ENCODE peak calls at places on chromosomes 13 and 19, in six cellular contexts. C is foreskin fibroblast, F is osteoblast, I is breast epithelium, S is neural crest cell, W is HepG2. L is an unnamed sample.

GRCh38 chr13:110015253-110015652 is 228.9 kb upstream of the IRS2 start:
- DNase-seq in C (peak), F (no peak), I (peak), S (no peak), W (no peak), L (no peak)

GRCh38 chr13:41458187-41458938 is 1.0 kb downstream of the RGCC start:
- DNase-seq in C (peak), F (peak), I (no peak), S (peak), W (no peak), L (peak)

GRCh38 chr19:46195104-46195503 is 34.4 kb upstream of the IGFL1 start:
- DNase-seq in C (no peak), F (no peak), I (no peak), S (no peak), W (no peak), L (no peak)

GRCh38 chr19:50205681-50206138 is 2.3 kb downstream of the MYH14 start:
- DNase-seq in C (no peak), F (peak), I (peak), S (no peak), W (no peak), L (peak)

GRCh38 chr13:24053505-24054251 is 106.8 kb upstream of the SPATA13 start:
- DNase-seq in C (peak), F (peak), I (peak), S (peak), W (peak), L (peak)

GRCh38 chr19:41530761-41531301 is 45.1 kb upstream of the CEACAM21 start:
- DNase-seq in C (peak), F (no peak), I (peak), S (no peak), W (no peak), L (no peak)

GRCh38 chr19:46182476-46182875 is 34.4 kb downstream of the IGFL2 start:
- DNase-seq in C (no peak), F (no peak), I (no peak), S (no peak), W (no peak), L (no peak)

GRCh38 chr13:26255717-26256277 is 1.9 kb downstream of the CDK8 start:
- DNase-seq in C (peak), F (no peak), I (no peak), S (no peak), W (peak), L (no peak)

GRCh38 chr13:58960909-58961308 is 1202.8 kb downstream of the DIAPH3 start:
- DNase-seq in C (no peak), F (peak), I (no peak), S (no peak), W (peak), L (no peak)

GRCh38 chr13:28574617-28575142 is 79.8 kb upstream of the FLT1 start:
- DNase-seq in C (peak), F (peak), I (no peak), S (no peak), W (peak), L (peak)

GRCh38 chr13:108276060-108276459 is 6.5 kb downstream of the TNFSF13B start:
- DNase-seq in C (peak), F (no peak), I (no peak), S (no peak), W (no peak), L (no peak)

GRCh38 chr13:44874886-44875630 is 114.2 kb downstream of the NUFIP1 start:
- DNase-seq in C (peak), F (no peak), I (no peak), S (no peak), W (no peak), L (no peak)

GRCh38 chr13:73967397-73968165 is 166.6 kb downstream of the KLF12 start:
- DNase-seq in C (no peak), F (no peak), I (no peak), S (no peak), W (no peak), L (no peak)

GRCh38 chr13:47044842-47045241 is 148.0 kb upstream of the HTR2A start:
- DNase-seq in C (peak), F (no peak), I (no peak), S (no peak), W (no peak), L (no peak)

GRCh38 chr19:1250374-1251232 is 2.2 kb downstream of the MIDN start:
- DNase-seq in C (peak), F (peak), I (no peak), S (peak), W (peak), L (no peak)

GRCh38 chr13:112734696-112735547 is 45.1 kb downstream of the ATP11A start:
- DNase-seq in C (peak), F (peak), I (no peak), S (no peak), W (no peak), L (no peak)

GRCh38 chr19:53904909-53905308 is 4.2 kb upstream of the CACNG7 start:
- DNase-seq in C (no peak), F (peak), I (no peak), S (no peak), W (no peak), L (peak)

GRCh38 chr19:40539070-40539469 is 37.6 kb upstream of the SHKBP1 start:
- DNase-seq in C (no peak), F (peak), I (no peak), S (no peak), W (no peak), L (no peak)

GRCh38 chr13:110312669-110313031 is 5.6 kb downstream of the COL4A2 start:
- DNase-seq in C (peak), F (peak), I (peak), S (no peak), W (no peak), L (no peak)

GRCh38 chr13:108495686-108496363 is 133.6 kb upstream of the MYO16 start:
- DNase-seq in C (peak), F (no peak), I (no peak), S (peak), W (no peak), L (no peak)

GRCh38 chr19:51572415-51572814 is 1.3 kb downstream of the ZNF175 start:
- DNase-seq in C (no peak), F (no peak), I (no peak), S (no peak), W (no peak), L (no peak)

GRCh38 chr19:3547301-3547731 is 8.3 kb downstream of the TEKTIP1 start:
- DNase-seq in C (peak), F (peak), I (no peak), S (no peak), W (no peak), L (no peak)

GRCh38 chr13:77865588-77865987 is 53.0 kb downstream of the EDNRB start:
- DNase-seq in C (no peak), F (no peak), I (no peak), S (no peak), W (no peak), L (no peak)

GRCh38 chr13:106532111-106532929 is 3.1 kb downstream of the EFNB2 start:
- DNase-seq in C (peak), F (no peak), I (no peak), S (no peak), W (no peak), L (no peak)

GRCh38 chr19:8877854-8878705 is 45.9 kb downstream of the MBD3L1 start:
- DNase-seq in C (no peak), F (no peak), I (no peak), S (no peak), W (no peak), L (no peak)

GRCh38 chr13:109256866-109257760 is 529.3 kb downstream of the IRS2 start:
- DNase-seq in C (peak), F (peak), I (peak), S (no peak), W (peak), L (peak)

GRCh38 chr19:2123682-2124387 is 27.1 kb downstream of the IZUMO4 start:
- DNase-seq in C (peak), F (peak), I (no peak), S (peak), W (no peak), L (peak)

GRCh38 chr13:91355099-91355825 is 7.8 kb downstream of the MIR17HG start:
- DNase-seq in C (no peak), F (no peak), I (no peak), S (no peak), W (no peak), L (no peak)
- TF ChIP-seq CTCF in C (no peak), F (no peak), I (no peak), S (no peak), W (no peak), L (no peak)

GRCh38 chr19:18203863-18204393 is at the start of gene RAB3A:
- DNase-seq in C (peak), F (peak), I (peak), S (peak), W (peak), L (peak)

GRCh38 chr19:18205180-18205915 is 1.5 kb upstream of the RAB3A start:
- DNase-seq in C (peak), F (peak), I (peak), S (peak), W (no peak), L (peak)

GRCh38 chr19:18204394-18205179 is 745 bp upstream of the RAB3A start:
- DNase-seq in C (no peak), F (no peak), I (no peak), S (peak), W (no peak), L (peak)

GRCh38 chr19:18203408-18203862 is 407 bp downstream of the RAB3A start:
- DNase-seq in C (peak), F (no peak), I (peak), S (no peak), W (no peak), L (no peak)

DNA sequence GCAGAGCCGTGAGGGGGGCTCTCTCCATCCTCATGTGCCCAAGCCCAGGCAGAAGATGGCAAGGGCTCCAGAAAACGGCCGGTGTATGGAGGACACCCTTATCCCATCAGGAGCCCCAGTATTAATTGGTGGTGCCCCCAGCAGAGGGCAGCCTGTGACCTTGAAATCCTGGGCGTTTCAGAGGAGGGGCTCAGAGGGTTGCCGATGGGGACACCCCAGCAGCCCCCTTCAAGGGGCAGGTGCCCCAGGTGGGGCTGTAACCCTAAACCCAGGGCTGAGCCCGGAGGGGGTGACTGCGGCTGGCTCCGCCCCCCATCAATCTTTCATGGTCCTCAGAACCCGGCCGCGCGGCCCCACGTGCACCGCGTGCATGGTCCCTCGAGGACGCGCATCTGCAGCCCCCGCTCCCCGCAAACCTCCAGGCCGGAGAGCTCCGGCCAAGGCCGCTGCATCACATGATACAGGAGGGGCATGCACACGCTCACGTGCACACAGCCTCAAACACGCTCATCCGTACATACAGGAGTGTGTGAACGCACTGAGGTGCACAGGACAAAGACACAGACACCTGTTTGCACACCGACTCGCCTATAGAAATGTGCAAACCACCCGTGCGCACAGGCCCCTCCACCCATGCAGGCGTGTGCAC is 959 bp downstream of the RAB3A start:
- DNase-seq in C (peak), F (peak), I (no peak), S (no peak), W (no peak), L (no peak)
- TF ChIP-seq CTCF in C (peak), F (peak), I (no peak), S (peak), W (peak), L (no peak)

GRCh38 chr13:30805132-30805537 is 69.8 kb downstream of the ALOX5AP start:
- DNase-seq in C (no peak), F (no peak), I (no peak), S (no peak), W (peak), L (no peak)

GRCh38 chr13:30805603-30806011 is 70.3 kb downstream of the ALOX5AP start:
- DNase-seq in C (no peak), F (no peak), I (peak), S (peak), W (peak), L (peak)

GRCh38 chr13:30802953-30803478 is 67.7 kb downstream of the ALOX5AP start:
- DNase-seq in C (peak), F (peak), I (peak), S (peak), W (peak), L (peak)

GRCh38 chr13:30803791-30804190 is 68.4 kb downstream of the ALOX5AP start:
- DNase-seq in C (no peak), F (no peak), I (no peak), S (no peak), W (no peak), L (no peak)

DNA sequence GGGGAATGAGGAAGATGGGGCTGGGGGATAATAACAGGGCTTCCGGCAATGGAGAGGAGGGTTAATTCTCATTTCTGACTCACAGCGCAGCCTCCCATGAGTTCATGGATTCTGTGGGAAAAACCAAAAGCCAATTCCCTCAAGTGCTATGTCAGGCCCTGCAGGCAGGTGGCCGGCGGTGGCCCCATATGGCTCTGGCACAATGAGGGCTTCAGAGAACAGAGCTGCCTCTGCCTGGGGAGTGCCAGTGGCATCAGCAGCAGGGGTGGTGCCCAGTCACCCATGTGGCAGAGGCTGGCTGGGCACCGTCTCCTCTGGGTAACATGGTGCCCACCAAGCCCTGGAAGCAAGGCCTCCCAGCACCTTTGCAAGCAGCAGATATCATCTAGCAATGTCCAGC is 69.1 kb downstream of the ALOX5AP start:
- DNase-seq in C (no peak), F (no peak), I (no peak), S (no peak), W (no peak), L (no peak)
- TF ChIP-seq CTCF in C (peak), F (peak), I (no peak), S (no peak), W (peak), L (no peak)

DNA sequence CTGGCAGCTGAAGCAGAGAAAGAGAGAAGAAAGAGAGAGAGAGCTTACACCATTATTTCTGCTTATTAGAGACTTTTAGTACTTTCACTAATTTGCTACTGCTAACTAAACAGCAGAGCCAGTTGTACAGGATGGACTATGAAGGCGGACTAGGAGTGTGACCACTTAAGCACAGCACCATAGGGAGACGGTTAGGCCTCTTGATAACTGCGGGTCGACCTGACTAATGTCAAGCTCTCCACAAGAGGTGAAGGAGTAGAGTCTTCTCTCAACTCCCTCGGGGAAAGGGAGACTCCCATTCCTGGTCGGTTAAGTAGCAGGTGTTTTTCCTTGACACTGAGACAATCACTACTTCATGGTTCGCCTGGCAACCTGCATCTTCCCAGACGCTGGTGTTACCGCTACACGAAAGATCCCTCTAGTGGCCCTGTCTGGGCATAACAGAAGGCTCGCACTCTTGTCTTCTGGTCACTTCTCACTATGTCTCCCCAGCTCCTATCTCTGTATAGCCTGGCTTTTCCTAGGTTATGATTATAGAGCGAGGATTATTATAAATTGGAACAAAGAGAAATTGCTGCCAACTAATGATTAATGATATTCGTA is 5.3 kb upstream of the PSG7 start:
- DNase-seq in C (peak), F (peak), I (no peak), S (no peak), W (peak), L (peak)
- TF ChIP-seq CTCF in C (peak), F (peak), I (no peak), S (no peak), W (peak), L (peak)

DNA sequence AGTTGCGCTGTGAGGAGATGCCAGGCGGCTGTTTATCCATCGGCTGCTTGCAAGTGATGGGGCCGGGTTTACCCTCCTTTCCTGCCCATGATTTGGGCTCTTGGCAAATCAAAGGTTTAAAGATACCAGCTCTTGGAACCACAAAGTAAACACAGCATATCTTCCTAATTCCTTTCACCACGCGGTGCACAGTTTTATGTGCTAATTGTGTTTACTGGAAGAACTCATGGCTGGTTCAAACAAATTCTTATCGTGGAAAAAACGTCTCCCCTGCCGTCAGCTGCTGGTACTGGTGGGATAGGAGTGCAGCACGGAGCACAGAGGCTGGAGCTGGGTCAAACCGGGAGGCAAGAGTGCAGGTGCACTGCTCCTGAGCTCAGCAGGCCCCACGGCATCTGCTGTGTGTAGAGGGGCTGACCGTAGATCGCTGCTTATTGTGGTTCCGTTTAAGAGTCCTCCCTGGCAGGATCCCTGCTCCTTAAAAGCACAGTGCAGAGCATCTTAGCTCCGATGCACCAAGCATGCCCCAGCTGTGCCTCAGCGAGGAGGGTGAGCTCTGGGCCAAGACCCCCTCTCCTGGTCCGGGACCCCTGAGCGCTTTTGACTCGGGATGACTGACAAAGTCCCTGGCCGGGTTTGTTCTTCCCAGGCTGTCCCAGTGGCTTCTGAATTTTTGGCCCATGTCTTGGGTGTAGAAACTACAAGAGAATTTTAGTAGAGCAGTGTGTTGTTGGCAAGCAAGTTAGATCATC is 51.3 kb upstream of the GAS6 start:
- DNase-seq in C (no peak), F (no peak), I (peak), S (no peak), W (no peak), L (no peak)
- TF ChIP-seq CTCF in C (no peak), F (no peak), I (no peak), S (no peak), W (no peak), L (no peak)

DNA sequence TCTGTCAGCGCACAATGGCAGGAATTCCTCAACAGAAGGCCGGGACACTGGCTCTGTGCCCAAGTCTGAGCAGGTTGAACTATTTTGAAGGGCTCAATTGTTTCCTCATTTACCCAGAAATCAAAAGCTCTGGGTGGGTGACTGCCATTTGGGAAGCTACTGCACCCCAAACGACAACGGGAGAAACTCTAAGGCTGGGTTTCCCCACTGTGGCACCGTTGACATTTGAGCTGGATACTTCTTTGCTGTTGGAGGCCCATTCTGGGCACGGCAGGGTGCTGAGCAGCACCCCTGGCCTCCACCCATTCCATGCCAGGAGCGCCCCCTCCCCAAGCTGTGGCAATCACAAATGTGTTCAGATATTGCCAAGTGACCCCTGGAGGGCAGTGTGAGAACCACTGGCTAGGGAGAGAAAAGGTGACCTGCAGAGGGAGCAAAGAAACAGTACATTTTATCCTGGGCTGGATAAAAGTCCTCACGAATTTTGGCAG is 62.5 kb downstream of the RFX2 start:
- DNase-seq in C (peak), F (peak), I (no peak), S (peak), W (peak), L (peak)
- TF ChIP-seq CTCF in C (peak), F (peak), I (peak), S (peak), W (peak), L (peak)

GRCh38 chr19:29887498-29887897 is 54.5 kb upstream of the URI1 start:
- DNase-seq in C (peak), F (no peak), I (no peak), S (no peak), W (no peak), L (no peak)
- TF ChIP-seq CTCF in C (no peak), F (no peak), I (no peak), S (no peak), W (peak), L (no peak)

L was measured in Calu3.